ENCODE peak calls at places on chromosome 13, in eight cellular contexts. W is esophagus squamous epithelium, G is GM23338, S is fibroblast of lung, M is brain microvascular endothelial cell, U is Panc1, F is transverse colon, X is astrocyte. Q is an unnamed sample.

GRCh38 chr13:81275666-81276258 is 934.8 kb upstream of the SPRY2 start:
- DNase-seq in W (no peak), G (peak), S (no peak), M (no peak), U (no peak), F (no peak), X (no peak), Q (peak)

GRCh38 chr13:41859555-41859954 is 101.4 kb downstream of the VWA8 start:
- DNase-seq in W (no peak), G (no peak), S (no peak), M (no peak), U (no peak), F (no peak), X (no peak), Q (no peak)

GRCh38 chr13:40635315-40635995 is 31.0 kb downstream of the FOXO1 start:
- DNase-seq in W (no peak), G (no peak), S (no peak), M (no peak), U (no peak), F (no peak), X (no peak), Q (peak)

GRCh38 chr13:50128406-50129048 is 113.3 kb downstream of the KCNRG start:
- DNase-seq in W (no peak), G (peak), S (no peak), M (no peak), U (no peak), F (no peak), X (no peak), Q (peak)

GRCh38 chr13:101415358-101416174 is 742 bp downstream of the NALCN start:
- DNase-seq in W (no peak), G (peak), S (no peak), M (no peak), U (no peak), F (no peak), X (no peak), Q (no peak)

GRCh38 chr13:79625517-79625916 is 144.6 kb downstream of the NDFIP2 start:
- DNase-seq in W (no peak), G (no peak), S (no peak), M (no peak), U (no peak), F (no peak), X (no peak), Q (no peak)

GRCh38 chr13:20773194-20774080 is at the start of gene EEF1AKMT1:
- DNase-seq in W (peak), G (peak), S (peak), M (peak), U (peak), F (peak), X (peak), Q (peak)

GRCh38 chr13:35485451-35485850 is 9.0 kb upstream of the MAB21L1 start:
- DNase-seq in W (no peak), G (no peak), S (no peak), M (no peak), U (no peak), F (no peak), X (no peak), Q (no peak)

GRCh38 chr13:42593719-42594012 is 19.7 kb downstream of the TNFSF11 start:
- DNase-seq in W (no peak), G (no peak), S (no peak), M (no peak), U (no peak), F (no peak), X (no peak), Q (no peak)

GRCh38 chr13:33494596-33495214 is 209.2 kb upstream of the STARD13 start:
- DNase-seq in W (no peak), G (peak), S (peak), M (peak), U (no peak), F (no peak), X (peak), Q (no peak)

GRCh38 chr13:98484289-98485219 is 92.4 kb downstream of the STK24 start:
- DNase-seq in W (no peak), G (peak), S (peak), M (peak), U (peak), F (peak), X (peak), Q (peak)

GRCh38 chr13:78197231-78197630 is 278.6 kb upstream of the EDNRB start:
- DNase-seq in W (no peak), G (no peak), S (no peak), M (no peak), U (no peak), F (no peak), X (no peak), Q (no peak)

GRCh38 chr13:33265133-33265532 is 20.4 kb downstream of the STARD13 start:
- DNase-seq in W (no peak), G (no peak), S (no peak), M (no peak), U (no peak), F (no peak), X (no peak), Q (no peak)

GRCh38 chr13:114113961-114114360 is 18.5 kb downstream of the RASA3 start:
- DNase-seq in W (no peak), G (no peak), S (no peak), M (no peak), U (no peak), F (no peak), X (no peak), Q (peak)

GRCh38 chr13:114111577-114111976 is 20.8 kb downstream of the RASA3 start:
- DNase-seq in W (no peak), G (no peak), S (peak), M (no peak), U (no peak), F (peak), X (no peak), Q (peak)

GRCh38 chr13:114115191-114115671 is 17.2 kb downstream of the RASA3 start:
- DNase-seq in W (no peak), G (no peak), S (peak), M (peak), U (no peak), F (peak), X (peak), Q (peak)

GRCh38 chr13:114112231-114112825 is 20.1 kb downstream of the RASA3 start:
- DNase-seq in W (no peak), G (no peak), S (peak), M (no peak), U (no peak), F (peak), X (no peak), Q (peak)

GRCh38 chr13:114112826-114113322 is 19.5 kb downstream of the RASA3 start:
- DNase-seq in W (no peak), G (peak), S (no peak), M (no peak), U (no peak), F (peak), X (no peak), Q (peak)
- H3K27ac ChIP-seq in W (peak), G (peak), S (peak), M (no peak), U (peak), F (peak), X (no peak), Q (peak)

GRCh38 chr13:109131698-109132257 is 502.4 kb downstream of the MYO16 start:
- DNase-seq in W (no peak), G (peak), S (no peak), M (peak), U (no peak), F (no peak), X (peak), Q (peak)

GRCh38 chr13:109130093-109130835 is 500.9 kb downstream of the MYO16 start:
- DNase-seq in W (no peak), G (no peak), S (no peak), M (no peak), U (no peak), F (no peak), X (no peak), Q (no peak)

GRCh38 chr13:109136873-109137272 is 507.5 kb downstream of the MYO16 start:
- DNase-seq in W (no peak), G (no peak), S (no peak), M (no peak), U (no peak), F (no peak), X (no peak), Q (no peak)

GRCh38 chr13:109139346-109139745 is 509.9 kb downstream of the MYO16 start:
- DNase-seq in W (no peak), G (no peak), S (no peak), M (no peak), U (no peak), F (no peak), X (no peak), Q (no peak)

DNA sequence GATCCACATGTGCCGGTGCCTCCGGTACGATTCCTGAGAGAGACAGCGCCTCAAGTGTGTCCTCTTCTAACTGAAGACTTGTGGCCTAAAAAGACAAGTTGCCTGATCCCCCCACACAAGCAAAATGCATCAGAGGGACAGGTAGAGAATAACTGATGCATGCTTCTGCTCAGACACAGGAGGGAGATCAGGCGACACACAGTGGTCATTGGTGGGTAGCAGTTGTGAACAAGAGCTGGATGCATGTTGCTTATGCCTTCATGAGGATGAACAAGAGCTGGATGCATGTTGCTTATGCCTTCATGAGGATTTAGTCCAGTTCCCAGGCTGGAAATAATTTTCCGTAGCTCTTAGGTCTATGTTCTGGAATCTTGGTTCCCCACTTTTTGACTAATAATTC is 505.6 kb downstream of the MYO16 start:
- DNase-seq in W (no peak), G (no peak), S (no peak), M (no peak), U (no peak), F (no peak), X (no peak), Q (no peak)
- TF ChIP-seq CTCF in W (no peak), G (peak), S (no peak), M (peak), U (peak), F (no peak), X (no peak), Q (peak)

GRCh38 chr13:113918981-113919646 is 54.8 kb downstream of the C13orf46 start:
- DNase-seq in W (no peak), G (no peak), S (no peak), M (no peak), U (no peak), F (no peak), X (no peak), Q (peak)
- H3K4me3 ChIP-seq in W (no peak), G (no peak), S (no peak), M (no peak), U (no peak), F (no peak), X (no peak), Q (no peak)

GRCh38 chr13:48273346-48273745 is 30.2 kb upstream of the RB1 start:
- DNase-seq in W (no peak), G (no peak), S (no peak), M (no peak), U (no peak), F (no peak), X (no peak), Q (no peak)
- H3K27ac ChIP-seq in W (no peak), G (no peak), S (no peak), M (no peak), U (no peak), F (no peak), X (no peak), Q (no peak)

DNA sequence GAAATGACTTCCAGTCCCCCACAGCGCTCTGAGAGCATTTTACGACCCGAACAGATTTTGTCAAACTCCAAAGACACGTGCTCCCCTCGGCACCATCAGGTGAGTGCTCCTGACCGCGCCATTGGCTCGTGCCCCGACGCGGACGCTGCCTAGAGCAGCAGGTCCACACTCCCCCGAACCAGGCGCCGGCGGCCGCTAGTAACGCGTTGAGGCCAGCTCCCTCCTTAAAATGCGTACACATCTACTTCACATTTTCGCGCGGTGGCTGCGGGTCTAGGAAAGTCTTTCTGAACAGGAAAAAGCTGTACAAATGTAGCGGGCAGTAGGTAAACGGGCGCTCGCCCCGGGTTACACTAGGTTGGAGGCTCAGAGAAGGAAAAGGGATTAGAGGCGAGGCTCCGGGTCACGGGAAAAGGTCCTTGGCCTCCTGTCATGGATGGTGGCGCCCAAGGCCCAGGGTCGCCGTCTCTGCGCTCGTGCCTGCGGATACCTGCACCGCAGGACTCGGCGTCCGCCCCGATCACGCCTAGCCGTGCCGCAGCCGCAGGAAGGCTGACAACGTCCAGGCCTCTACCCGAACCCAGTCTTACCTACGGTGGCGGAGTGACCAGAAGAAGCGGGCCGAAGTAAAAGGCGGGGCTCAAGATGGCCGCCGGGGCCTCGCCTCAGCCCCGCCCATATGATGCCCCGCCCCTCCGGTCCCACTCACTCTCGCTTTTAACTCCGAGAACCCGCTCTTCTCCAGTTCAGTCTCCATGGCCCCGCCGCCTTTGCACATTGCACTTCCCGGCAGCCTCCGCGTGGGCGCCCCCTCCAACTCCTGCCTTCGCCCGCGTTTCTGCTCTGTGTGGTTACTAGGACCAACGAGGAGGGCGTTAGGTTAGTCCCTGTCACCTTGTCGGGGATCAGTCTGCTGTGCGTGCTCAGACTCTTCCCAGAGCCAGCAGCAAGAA is at the start of gene ESD:
- DNase-seq in W (peak), G (peak), S (peak), M (peak), U (peak), F (peak), X (peak), Q (peak)
- TF ChIP-seq CTCF in W (no peak), G (no peak), S (no peak), M (no peak), U (no peak), F (no peak), X (no peak), Q (no peak)

DNA sequence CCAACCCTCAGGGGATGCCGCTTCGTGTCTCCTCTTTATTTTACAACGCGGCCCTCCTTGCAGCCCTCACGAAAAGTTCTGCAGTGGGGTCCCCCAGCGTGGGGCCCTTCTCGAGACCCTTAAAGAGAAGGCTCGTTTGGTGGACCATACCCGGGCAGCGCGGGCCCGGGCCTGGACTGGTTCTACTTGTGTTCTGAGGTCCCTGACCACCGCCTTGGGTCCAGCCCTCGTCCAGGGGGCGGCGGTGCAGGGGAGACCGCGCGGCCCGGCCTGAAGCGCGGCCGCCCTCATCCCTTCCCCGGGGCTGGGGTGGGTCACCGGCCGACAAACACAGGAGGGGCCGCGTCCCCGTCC is 400 bp upstream of the SERP2 start:
- DNase-seq in W (no peak), G (peak), S (no peak), M (no peak), U (no peak), F (no peak), X (no peak), Q (peak)
- H3K4me3 ChIP-seq in W (peak), G (peak), S (peak), M (peak), U (no peak), F (peak), X (peak), Q (peak)

DNA sequence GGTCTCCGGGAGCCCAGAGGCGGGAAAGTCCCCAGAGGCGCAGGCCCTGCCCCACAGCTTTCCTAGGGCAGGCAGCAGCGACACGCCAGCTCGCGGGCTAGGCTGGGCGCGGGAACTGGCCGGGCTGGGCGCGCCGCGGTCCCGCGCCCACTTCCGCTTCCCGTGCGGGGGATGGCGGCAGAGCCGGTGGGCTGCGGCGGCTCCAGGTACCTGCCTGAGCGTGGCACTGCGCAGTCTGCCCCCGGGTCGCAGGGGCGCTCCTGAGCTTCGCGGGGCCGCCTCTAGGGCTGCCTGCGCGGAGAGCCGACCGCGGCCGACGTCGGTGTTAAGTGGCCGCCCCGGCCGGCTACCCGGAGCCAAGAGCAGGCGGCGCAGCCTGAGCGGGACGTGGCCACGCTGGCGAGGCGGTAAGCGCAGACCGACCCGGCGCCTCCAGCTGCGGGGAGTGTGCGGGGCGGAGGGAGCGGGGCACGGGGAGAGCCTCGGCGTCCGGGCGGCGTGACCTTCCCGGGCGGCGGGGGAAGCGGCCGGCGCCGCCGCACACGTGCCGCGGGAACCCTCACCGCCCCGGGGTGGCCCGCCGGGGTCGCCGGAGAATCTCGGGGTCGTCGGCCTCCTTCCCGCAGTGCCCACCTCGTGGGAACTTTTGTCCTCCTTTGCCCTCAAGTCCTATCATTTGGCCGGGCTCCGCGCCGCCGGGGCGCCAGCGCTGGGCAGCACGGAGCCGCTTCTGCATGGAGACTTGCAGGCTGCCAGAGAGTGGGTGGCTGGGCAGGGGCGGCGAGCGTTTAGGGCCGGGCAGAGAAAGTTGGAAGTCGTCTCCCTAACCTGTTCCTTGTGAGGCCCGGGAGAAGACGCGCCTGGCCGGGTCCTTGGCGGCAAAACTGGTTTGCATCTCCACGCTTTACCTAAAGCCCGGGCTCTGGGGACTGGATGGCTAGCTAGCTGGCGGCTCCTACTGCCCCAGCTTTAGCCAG is 31.4 kb upstream of the MPHOSPH8 start:
- DNase-seq in W (no peak), G (peak), S (peak), M (no peak), U (no peak), F (peak), X (peak), Q (peak)
- H3K27ac ChIP-seq in W (no peak), G (no peak), S (peak), M (no peak), U (peak), F (no peak), X (no peak), Q (no peak)